ENCODE peak calls at places on chromosomes 6 and 20, in eight cellular contexts. One of them, this sample, is unnamed.

GRCh38 chr20:18252597-18253451 is 35.5 kb upstream of the ZNF133 start:
- ATAC-seq in T-cell: no peak
- ATAC-seq in IMR-90: no peak
- ATAC-seq in activated naive CD8-positive, alpha-beta T cell treated with anti-CD3 and anti-CD28 coated beads, Interleukin-2, amount 50 U/mL, for 24 hours: no peak
- ATAC-seq in Right ventricle myocardium inferior: no peak
- ATAC-seq in lower lobe of right lung: peak
- ATAC-seq in foreskin keratinocyte: peak
- ATAC-seq in central memory CD8-positive, alpha-beta T cell: no peak
- ATAC-seq in this sample: no peak

GRCh38 chr6:149248688-149249369 is 68.7 kb upstream of the TAB2 start:
- ATAC-seq in IMR-90: peak
- ATAC-seq in lower lobe of right lung: peak
- ATAC-seq in T-cell: peak
- ATAC-seq in foreskin keratinocyte: peak
- ATAC-seq in activated naive CD8-positive, alpha-beta T cell treated with anti-CD3 and anti-CD28 coated beads, Interleukin-2, amount 50 U/mL, for 24 hours: peak
- ATAC-seq in central memory CD8-positive, alpha-beta T cell: no peak
- ATAC-seq in Right ventricle myocardium inferior: peak
- ATAC-seq in this sample: peak

GRCh38 chr6:139778688-139779087 is 404.2 kb upstream of the CITED2 start:
- ATAC-seq in T-cell: no peak
- ATAC-seq in Right ventricle myocardium inferior: peak
- ATAC-seq in IMR-90: peak
- ATAC-seq in foreskin keratinocyte: peak
- ATAC-seq in lower lobe of right lung: no peak
- ATAC-seq in activated naive CD8-positive, alpha-beta T cell treated with anti-CD3 and anti-CD28 coated beads, Interleukin-2, amount 50 U/mL, for 24 hours: no peak
- ATAC-seq in central memory CD8-positive, alpha-beta T cell: no peak
- ATAC-seq in this sample: no peak

GRCh38 chr20:64077876-64078551 is 1.3 kb downstream of the RGS19 start:
- ATAC-seq in central memory CD8-positive, alpha-beta T cell: peak
- ATAC-seq in foreskin keratinocyte: no peak
- ATAC-seq in Right ventricle myocardium inferior: no peak
- ATAC-seq in IMR-90: no peak
- ATAC-seq in T-cell: peak
- ATAC-seq in activated naive CD8-positive, alpha-beta T cell treated with anti-CD3 and anti-CD28 coated beads, Interleukin-2, amount 50 U/mL, for 24 hours: peak
- ATAC-seq in lower lobe of right lung: peak
- ATAC-seq in this sample: peak

GRCh38 chr6:8557019-8557748 is 121.8 kb upstream of the SLC35B3 start:
- ATAC-seq in lower lobe of right lung: no peak
- ATAC-seq in T-cell: no peak
- ATAC-seq in foreskin keratinocyte: peak
- ATAC-seq in Right ventricle myocardium inferior: no peak
- ATAC-seq in central memory CD8-positive, alpha-beta T cell: no peak
- ATAC-seq in IMR-90: no peak
- ATAC-seq in activated naive CD8-positive, alpha-beta T cell treated with anti-CD3 and anti-CD28 coated beads, Interleukin-2, amount 50 U/mL, for 24 hours: no peak
- ATAC-seq in this sample: no peak

GRCh38 chr6:95518630-95519227 is 58.6 kb upstream of the MANEA start:
- ATAC-seq in Right ventricle myocardium inferior: no peak
- ATAC-seq in lower lobe of right lung: no peak
- ATAC-seq in T-cell: no peak
- ATAC-seq in IMR-90: no peak
- ATAC-seq in activated naive CD8-positive, alpha-beta T cell treated with anti-CD3 and anti-CD28 coated beads, Interleukin-2, amount 50 U/mL, for 24 hours: no peak
- ATAC-seq in central memory CD8-positive, alpha-beta T cell: no peak
- ATAC-seq in foreskin keratinocyte: no peak
- ATAC-seq in this sample: no peak

GRCh38 chr20:44200983-44201382 is 9.6 kb downstream of the OSER1 start:
- ATAC-seq in central memory CD8-positive, alpha-beta T cell: no peak
- ATAC-seq in activated naive CD8-positive, alpha-beta T cell treated with anti-CD3 and anti-CD28 coated beads, Interleukin-2, amount 50 U/mL, for 24 hours: no peak
- ATAC-seq in Right ventricle myocardium inferior: no peak
- ATAC-seq in lower lobe of right lung: no peak
- ATAC-seq in IMR-90: no peak
- ATAC-seq in T-cell: no peak
- ATAC-seq in foreskin keratinocyte: no peak
- ATAC-seq in this sample: no peak

GRCh38 chr20:46192376-46192944 is 74.3 kb downstream of the CD40 start:
- ATAC-seq in activated naive CD8-positive, alpha-beta T cell treated with anti-CD3 and anti-CD28 coated beads, Interleukin-2, amount 50 U/mL, for 24 hours: no peak
- ATAC-seq in IMR-90: no peak
- ATAC-seq in central memory CD8-positive, alpha-beta T cell: no peak
- ATAC-seq in Right ventricle myocardium inferior: no peak
- ATAC-seq in lower lobe of right lung: no peak
- ATAC-seq in T-cell: no peak
- ATAC-seq in foreskin keratinocyte: no peak
- ATAC-seq in this sample: no peak

GRCh38 chr6:142773324-142773723 is 171.7 kb downstream of the HIVEP2 start:
- ATAC-seq in IMR-90: no peak
- ATAC-seq in lower lobe of right lung: no peak
- ATAC-seq in T-cell: peak
- ATAC-seq in central memory CD8-positive, alpha-beta T cell: no peak
- ATAC-seq in foreskin keratinocyte: no peak
- ATAC-seq in Right ventricle myocardium inferior: no peak
- ATAC-seq in activated naive CD8-positive, alpha-beta T cell treated with anti-CD3 and anti-CD28 coated beads, Interleukin-2, amount 50 U/mL, for 24 hours: peak
- ATAC-seq in this sample: peak

GRCh38 chr20:5652626-5653573 is 97.3 kb upstream of the SHLD1 start:
- ATAC-seq in IMR-90: peak
- ATAC-seq in foreskin keratinocyte: peak
- ATAC-seq in activated naive CD8-positive, alpha-beta T cell treated with anti-CD3 and anti-CD28 coated beads, Interleukin-2, amount 50 U/mL, for 24 hours: peak
- ATAC-seq in lower lobe of right lung: peak
- ATAC-seq in central memory CD8-positive, alpha-beta T cell: no peak
- ATAC-seq in Right ventricle myocardium inferior: no peak
- ATAC-seq in T-cell: peak
- ATAC-seq in this sample: no peak

GRCh38 chr20:34931771-34932170 is 23.8 kb downstream of the GSS start:
- ATAC-seq in T-cell: no peak
- ATAC-seq in IMR-90: no peak
- ATAC-seq in activated naive CD8-positive, alpha-beta T cell treated with anti-CD3 and anti-CD28 coated beads, Interleukin-2, amount 50 U/mL, for 24 hours: no peak
- ATAC-seq in Right ventricle myocardium inferior: no peak
- ATAC-seq in lower lobe of right lung: no peak
- ATAC-seq in foreskin keratinocyte: no peak
- ATAC-seq in central memory CD8-positive, alpha-beta T cell: no peak
- ATAC-seq in this sample: no peak

GRCh38 chr20:9119776-9120175 is 50.9 kb downstream of the PLCB4 start:
- ATAC-seq in activated naive CD8-positive, alpha-beta T cell treated with anti-CD3 and anti-CD28 coated beads, Interleukin-2, amount 50 U/mL, for 24 hours: no peak
- ATAC-seq in central memory CD8-positive, alpha-beta T cell: no peak
- ATAC-seq in T-cell: no peak
- ATAC-seq in Right ventricle myocardium inferior: peak
- ATAC-seq in foreskin keratinocyte: peak
- ATAC-seq in IMR-90: peak
- ATAC-seq in lower lobe of right lung: peak
- ATAC-seq in this sample: no peak

GRCh38 chr6:112335736-112336135 is 11.4 kb upstream of the RFPL4B start:
- ATAC-seq in foreskin keratinocyte: no peak
- ATAC-seq in lower lobe of right lung: no peak
- ATAC-seq in activated naive CD8-positive, alpha-beta T cell treated with anti-CD3 and anti-CD28 coated beads, Interleukin-2, amount 50 U/mL, for 24 hours: no peak
- ATAC-seq in central memory CD8-positive, alpha-beta T cell: no peak
- ATAC-seq in T-cell: no peak
- ATAC-seq in IMR-90: no peak
- ATAC-seq in Right ventricle myocardium inferior: no peak
- ATAC-seq in this sample: no peak

GRCh38 chr6:158164564-158164963 is 3.5 kb downstream of the SERAC1 start:
- ATAC-seq in activated naive CD8-positive, alpha-beta T cell treated with anti-CD3 and anti-CD28 coated beads, Interleukin-2, amount 50 U/mL, for 24 hours: no peak
- ATAC-seq in central memory CD8-positive, alpha-beta T cell: no peak
- ATAC-seq in foreskin keratinocyte: no peak
- ATAC-seq in T-cell: no peak
- ATAC-seq in lower lobe of right lung: no peak
- ATAC-seq in IMR-90: no peak
- ATAC-seq in Right ventricle myocardium inferior: no peak
- ATAC-seq in this sample: peak

GRCh38 chr6:24775520-24776058 is 852 bp downstream of the GMNN start:
- ATAC-seq in foreskin keratinocyte: peak
- ATAC-seq in lower lobe of right lung: no peak
- ATAC-seq in Right ventricle myocardium inferior: peak
- ATAC-seq in IMR-90: peak
- ATAC-seq in activated naive CD8-positive, alpha-beta T cell treated with anti-CD3 and anti-CD28 coated beads, Interleukin-2, amount 50 U/mL, for 24 hours: no peak
- ATAC-seq in central memory CD8-positive, alpha-beta T cell: peak
- ATAC-seq in T-cell: no peak
- ATAC-seq in this sample: peak

GRCh38 chr20:50605136-50605535 is 86.2 kb downstream of the RIPOR3 start:
- ATAC-seq in IMR-90: no peak
- ATAC-seq in lower lobe of right lung: no peak
- ATAC-seq in activated naive CD8-positive, alpha-beta T cell treated with anti-CD3 and anti-CD28 coated beads, Interleukin-2, amount 50 U/mL, for 24 hours: no peak
- ATAC-seq in foreskin keratinocyte: no peak
- ATAC-seq in central memory CD8-positive, alpha-beta T cell: no peak
- ATAC-seq in Right ventricle myocardium inferior: no peak
- ATAC-seq in T-cell: no peak
- ATAC-seq in this sample: no peak